ENCODE peak calls at places on chromosome 12, in four cellular contexts. C is H9, S is trophoblast cell, I is GM23248. U is an unnamed sample.
A peak's percentile ranks its signal among the peaks of the same experiment; 100 is the strongest.

GRCh38 chr12:64160021-64160717 is 61.9 kb downstream of the KICS2 start:
- DNase-seq in I (peak; percentile 60), C (no peak), S (no peak), U (no peak)

GRCh38 chr12:26126340-26127284 is 1.8 kb upstream of the BHLHE41 start:
- DNase-seq in I (peak; percentile 94), C (peak; percentile 91), S (peak; percentile 85), U (peak; percentile 97)

GRCh38 chr12:124531281-124531745 is 36.1 kb downstream of the NCOR2 start:
- DNase-seq in C (no peak), S (no peak), I (no peak), U (no peak)

GRCh38 chr12:49261726-49262125 is 3.2 kb upstream of the TUBA1C start:
- DNase-seq in C (no peak), S (no peak), I (peak; percentile 77), U (peak; percentile 91)

GRCh38 chr12:64560395-64561301 is 49.6 kb upstream of the RASSF3 start:
- DNase-seq in I (peak; percentile 94), C (peak; percentile 61), S (no peak), U (peak; percentile 87)

GRCh38 chr12:112061127-112061526 is 47.5 kb downstream of the NAA25 start:
- DNase-seq in C (no peak), S (no peak), I (no peak), U (no peak)

GRCh38 chr12:9648701-9649531 is 20.6 kb upstream of the CLEC2D start:
- DNase-seq in C (no peak), I (peak; percentile 48), S (peak; percentile 48), U (no peak)

GRCh38 chr12:132617822-132618682 is 524 bp upstream of the P2RX2 start:
- DNase-seq in S (no peak), C (peak; percentile 71), I (no peak), U (peak; percentile 75)

GRCh38 chr12:46560078-46560477 is 187.5 kb upstream of the SLC38A2 start:
- DNase-seq in S (no peak), I (no peak), C (no peak), U (no peak)

GRCh38 chr12:179131-179884 is 34.6 kb downstream of the SLC6A12 start:
- DNase-seq in I (peak; percentile 26), S (no peak), C (no peak), U (no peak)

GRCh38 chr12:2891240-2892053 is 756 bp downstream of the TULP3 start:
- DNase-seq in C (peak; percentile 76), I (peak; percentile 84), S (peak; percentile 57), U (peak; percentile 75)

GRCh38 chr12:29738416-29738815 is 45.3 kb downstream of the TMTC1 start:
- DNase-seq in C (no peak), I (peak; percentile 17), S (no peak), U (no peak)

GRCh38 chr12:31105668-31106067 is 32.0 kb downstream of the DDX11 start:
- DNase-seq in S (no peak), C (peak; percentile 22), I (no peak), U (peak; percentile 8)

GRCh38 chr12:95169368-95169767 is 47.9 kb downstream of the FGD6 start:
- DNase-seq in S (no peak), C (no peak), I (peak; percentile 75), U (peak; percentile 91)

GRCh38 chr12:29562167-29562776 is 64.8 kb upstream of the OVCH1 start:
- DNase-seq in S (no peak), C (no peak), I (peak; percentile 89), U (peak; percentile 86)

GRCh38 chr12:46492471-46493351 is 120.1 kb upstream of the SLC38A2 start:
- DNase-seq in C (no peak), I (peak; percentile 69), S (no peak), U (peak; percentile 42)

GRCh38 chr12:62632521-62632920 is 165.9 kb downstream of the MON2 start:
- DNase-seq in C (peak; percentile 81), I (peak; percentile 69), S (no peak), U (peak; percentile 78)

GRCh38 chr12:2108166-2108565 is 55.4 kb downstream of the CACNA1C start:
- DNase-seq in S (no peak), C (no peak), I (no peak), U (no peak)

GRCh38 chr12:108193922-108194321 is 64.8 kb downstream of the WSCD2 start:
- DNase-seq in I (peak; percentile 47), C (no peak), S (no peak), U (peak; percentile 94)

GRCh38 chr12:10031318-10031717 is 836 bp downstream of the CLEC9A start:
- DNase-seq in I (peak; percentile 75), C (no peak), S (peak; percentile 66), U (no peak)

GRCh38 chr12:123748171-123748570 is 13.9 kb upstream of the DNAH10 start:
- DNase-seq in C (no peak), I (no peak), S (no peak), U (no peak)

GRCh38 chr12:95942532-95943230 is at the start of gene CCDC38:
- DNase-seq in S (no peak), I (peak; percentile 81), C (peak; percentile 90), U (peak; percentile 99)

GRCh38 chr12:115598827-115599226 is 678.7 kb downstream of the MED13L start:
- DNase-seq in C (peak; percentile 41), I (peak; percentile 57), S (no peak), U (no peak)

GRCh38 chr12:77914089-77914488 is 83.4 kb downstream of the NAV3 start:
- DNase-seq in S (no peak), I (no peak), C (no peak), U (no peak)

GRCh38 chr12:18363321-18363720 is 102.0 kb downstream of the PIK3C2G start:
- DNase-seq in C (no peak), S (no peak), I (no peak), U (no peak)

GRCh38 chr12:121021754-121022153 is 5.5 kb upstream of the C12orf43 start:
- DNase-seq in I (no peak), C (no peak), S (no peak), U (no peak)

GRCh38 chr12:81800298-81801148 is 41.4 kb upstream of the PPFIA2 start:
- DNase-seq in C (peak; percentile 47), S (no peak), I (peak; percentile 2), U (no peak)

GRCh38 chr12:29148958-29149690 is at the start of gene FAR2:
- DNase-seq in S (no peak), I (peak; percentile 65), C (peak; percentile 67), U (peak; percentile 91)

GRCh38 chr12:34291426-34291901 is 269.2 kb downstream of the ALG10 start:
- DNase-seq in C (no peak), S (no peak), I (no peak), U (no peak)

DNA sequence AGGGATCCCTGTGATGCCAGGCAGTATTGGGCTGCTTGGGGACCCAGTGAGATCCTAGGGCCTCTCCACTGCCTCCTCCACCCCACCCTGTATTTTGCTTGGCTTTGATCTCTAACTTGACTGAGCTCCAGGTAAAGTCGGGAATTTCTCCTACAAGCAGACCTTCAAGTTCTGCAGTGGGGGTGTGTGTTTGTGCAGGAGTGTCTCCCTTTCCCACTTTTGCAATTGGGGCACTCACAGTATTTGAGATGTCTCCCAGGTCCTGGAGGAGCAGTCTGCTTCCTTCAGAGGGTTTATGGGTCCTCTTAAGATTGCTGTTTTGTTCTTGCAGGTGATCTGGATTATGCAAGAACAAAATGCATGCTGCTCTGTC is 68.9 kb downstream of the ALG10B start:
- DNase-seq in C (no peak), I (no peak), S (no peak), U (no peak)
- H3K4me2 ChIP-seq in C (no peak overlapping the region), I (no peak overlapping the region), S (no peak overlapping the region), U (no peak overlapping the region)

DNA sequence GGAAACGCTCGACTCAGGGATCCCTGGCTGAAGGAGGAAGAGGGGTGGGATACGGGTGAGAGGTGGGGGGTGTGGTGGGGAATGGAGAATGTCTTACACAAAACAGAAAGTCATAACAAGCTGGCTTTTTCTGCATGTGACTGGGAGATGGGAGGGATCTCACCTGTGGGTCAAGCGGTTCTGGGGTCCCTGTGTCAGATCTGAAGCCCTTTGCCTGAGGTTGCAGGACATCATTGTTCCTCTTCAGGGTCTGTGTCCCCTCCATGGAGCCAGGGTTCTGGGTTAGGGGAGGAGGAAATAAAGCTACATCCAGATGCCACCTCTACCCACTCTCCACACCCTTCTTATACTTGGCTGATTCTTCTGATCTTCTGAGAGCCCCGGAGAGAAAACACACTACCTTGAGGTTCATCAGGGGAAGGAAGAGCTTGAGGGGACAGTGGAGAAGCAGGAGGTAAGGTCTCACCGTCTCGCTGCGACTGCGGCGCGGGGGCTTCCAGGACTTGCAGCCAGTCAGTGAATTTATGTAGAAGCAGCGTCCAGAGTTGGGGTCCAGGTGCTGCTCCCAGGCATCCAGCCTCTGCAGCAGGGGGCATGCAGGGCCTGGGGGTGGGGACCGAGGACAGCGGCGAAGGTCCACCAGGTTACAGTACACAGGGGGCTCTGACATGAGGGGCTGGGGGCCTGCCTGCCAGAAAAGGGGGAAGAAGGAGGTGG is 2.5 kb downstream of the ARHGAP9 start:
- DNase-seq in I (no peak), S (no peak), C (no peak), U (no peak)
- H3K4me2 ChIP-seq in I (no peak overlapping the region), S (no peak overlapping the region), C (no peak overlapping the region), U (no peak overlapping the region)

GRCh38 chr12:19896534-19896933 is 457.2 kb downstream of the AEBP2 start:
- DNase-seq in S (no peak), C (no peak), I (no peak), U (no peak)
- H3K4me2 ChIP-seq in S (no peak overlapping the region), C (no peak overlapping the region), I (no peak overlapping the region), U (no peak overlapping the region)

GRCh38 chr12:7383157-7383556 is 60.8 kb downstream of the CD163L1 start:
- DNase-seq in I (no peak), S (no peak), C (no peak), U (no peak)
- H3K4me2 ChIP-seq in I (no peak overlapping the region), S (no peak overlapping the region), C (no peak overlapping the region), U (no peak overlapping the region)

GRCh38 chr12:85309180-85309579 is 29.2 kb downstream of the ALX1 start:
- DNase-seq in C (no peak), S (no peak), I (no peak), U (no peak)
- H3K4me2 ChIP-seq in C (no peak overlapping the region), S (no peak overlapping the region), I (no peak overlapping the region), U (no peak overlapping the region)

GRCh38 chr12:45415393-45415817 is 199.5 kb downstream of the ANO6 start:
- DNase-seq in S (peak; percentile 95), C (no peak), I (peak; percentile 100), U (peak; percentile 95)
- H3K4me2 ChIP-seq in S (no peak overlapping the region), C (no peak overlapping the region), I (no peak overlapping the region), U (peak overlapping the region; percentile 25)

DNA sequence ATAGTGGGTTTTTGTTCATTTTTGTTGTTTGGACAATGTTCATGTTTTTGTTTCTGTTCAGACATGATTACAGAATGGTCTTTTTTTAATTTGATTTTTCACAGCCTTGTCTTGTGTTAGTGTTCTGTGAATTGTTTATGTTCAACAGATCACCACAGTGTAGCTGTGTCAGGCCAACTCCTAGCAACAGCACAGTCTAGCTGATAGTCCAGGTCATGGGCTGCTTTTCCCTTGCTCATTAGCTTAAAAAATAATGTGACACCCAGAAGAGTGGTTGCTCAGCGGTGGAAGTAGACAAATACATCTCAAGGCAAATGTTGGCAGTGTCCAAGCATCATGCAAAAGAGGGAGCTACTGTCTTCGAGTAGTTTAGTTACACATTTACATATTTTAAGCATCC is 22.4 kb downstream of the WBP11 start:
- DNase-seq in I (no peak), S (no peak), C (no peak), U (no peak)
- H3K4me2 ChIP-seq in I (peak overlapping the region; percentile 32), S (no peak overlapping the region), C (no peak overlapping the region), U (peak overlapping the region; percentile 63)

GRCh38 chr12:66915312-66915904 is 236.5 kb upstream of the GRIP1 start:
- DNase-seq in S (no peak), C (no peak), I (no peak), U (no peak)
- H3K4me2 ChIP-seq in S (no peak overlapping the region), C (no peak overlapping the region), I (no peak overlapping the region), U (no peak overlapping the region)

GRCh38 chr12:92465786-92466185 is 237.0 kb upstream of the PLEKHG7 start:
- DNase-seq in S (no peak), I (no peak), C (no peak), U (no peak)
- H3K4me2 ChIP-seq in S (no peak overlapping the region), I (no peak overlapping the region), C (no peak overlapping the region), U (no peak overlapping the region)

U was measured in osteoblast.